ENCODE peak calls at places on chromosomes 2 and 18, in four cellular contexts. V is sciatic nerve, S is left ventricle myocardium superior, P is fibroblast of pulmonary artery. Z is an unnamed sample.

GRCh38 chr2:110991951-110992350 is 128.8 kb upstream of the BCL2L11 start:
- DNase-seq in P (no peak), V (no peak), S (no peak), Z (no peak)

GRCh38 chr2:69535739-69536374 is 98.6 kb upstream of the NFU1 start:
- DNase-seq in V (no peak), S (no peak), P (no peak), Z (no peak)

GRCh38 chr2:165746501-165746900 is 47.5 kb downstream of the GALNT3 start:
- DNase-seq in P (no peak), V (no peak), S (no peak), Z (no peak)

GRCh38 chr18:27713727-27714080 is 463.2 kb downstream of the CDH2 start:
- DNase-seq in P (peak), V (no peak), S (no peak), Z (no peak)

GRCh38 chr2:151290467-151290866 is 999 bp upstream of the NMI start:
- DNase-seq in V (no peak), S (no peak), P (no peak), Z (no peak)

GRCh38 chr18:35026407-35027061 is 14.7 kb upstream of the MAPRE2 start:
- DNase-seq in V (no peak), P (no peak), S (no peak), Z (no peak)

GRCh38 chr2:30394096-30394495 is 53.0 kb upstream of the LCLAT1 start:
- DNase-seq in V (no peak), P (no peak), S (no peak), Z (no peak)

GRCh38 chr18:10453885-10454772 is at the start of gene APCDD1:
- DNase-seq in S (peak), V (peak), P (no peak), Z (peak)

GRCh38 chr18:76988015-76988826 is 144.4 kb downstream of the MBP start:
- DNase-seq in S (no peak), P (no peak), V (no peak), Z (no peak)

GRCh38 chr18:25144835-25145234 is 207.1 kb downstream of the ZNF521 start:
- DNase-seq in P (peak), S (peak), V (no peak), Z (no peak)